ENCODE peak calls at places on chromosomes 7 and 10, in nine cellular contexts. U is GM23338; Z is astrocyte of the cerebellum; K is HCEC 1CT; N is EL; C is T1000; J is globus pallidus; A is activated CD4-positive, alpha-beta T cell treated with anti-CD3 and anti-CD28 coated beads, Interleukin-2, amount 50 U/mL, for 1 hour; H is GM13977. T is an unnamed sample.

GRCh38 chr7:137592232-137592896 is 248.8 kb upstream of the PTN start:
- DNase-seq in H (peak), U (peak), J (peak), K (peak), Z (peak), N (peak), A (no peak), C (peak), T (peak)

GRCh38 chr10:48343106-48343505 is 36.6 kb downstream of the MAPK8 start:
- DNase-seq in K (no peak), Z (no peak), N (peak), A (no peak), J (no peak), U (no peak), H (no peak), C (no peak), T (no peak)

GRCh38 chr10:63236113-63236935 is 103.2 kb downstream of the NRBF2 start:
- DNase-seq in Z (peak), C (peak), U (no peak), K (peak), H (peak), A (no peak), N (peak), J (no peak), T (no peak)

GRCh38 chr7:157272351-157273207 is 64.2 kb upstream of the DNAJB6 start:
- DNase-seq in J (no peak), A (no peak), C (no peak), H (peak), K (no peak), Z (no peak), N (no peak), U (no peak), T (peak)

GRCh38 chr10:62083868-62084267 is 182.4 kb downstream of the ARID5B start:
- DNase-seq in K (peak), Z (peak), U (no peak), A (no peak), N (peak), J (no peak), C (no peak), H (no peak), T (no peak)

GRCh38 chr7:96484091-96484490 is 162.2 kb upstream of the SLC25A13 start:
- DNase-seq in C (no peak), K (no peak), U (no peak), J (no peak), N (no peak), Z (no peak), H (no peak), A (no peak), T (no peak)

GRCh38 chr10:3935141-3935540 is 150.1 kb upstream of the KLF6 start:
- DNase-seq in H (peak), N (peak), U (no peak), J (no peak), A (peak), K (peak), Z (peak), C (no peak), T (no peak)

GRCh38 chr7:35498416-35498815 is 196.5 kb downstream of the HERPUD2 start:
- DNase-seq in U (no peak), K (no peak), A (no peak), Z (no peak), N (no peak), C (no peak), J (no peak), H (no peak), T (no peak)

GRCh38 chr7:1844336-1844955 is 174.4 kb downstream of the ELFN1 start:
- DNase-seq in Z (no peak), C (no peak), J (no peak), U (no peak), K (no peak), A (no peak), N (no peak), H (no peak), T (no peak)

GRCh38 chr10:98349508-98349922 is 65.5 kb downstream of the PYROXD2 start:
- DNase-seq in A (no peak), U (no peak), Z (peak), C (peak), N (peak), K (peak), J (no peak), H (peak), T (no peak)

GRCh38 chr10:112307631-112308502 is 24.7 kb downstream of the TECTB start:
- DNase-seq in Z (no peak), K (peak), C (no peak), A (peak), H (peak), N (peak), J (peak), U (peak), T (peak)

GRCh38 chr10:123377883-123378282 is 223.7 kb downstream of the BUB3 start:
- DNase-seq in K (no peak), A (no peak), C (no peak), Z (no peak), H (no peak), J (no peak), U (no peak), N (no peak), T (no peak)

GRCh38 chr10:94451883-94452519 is 49.7 kb downstream of the TBC1D12 start:
- DNase-seq in Z (no peak), N (no peak), C (no peak), J (no peak), K (no peak), A (no peak), U (no peak), H (no peak), T (no peak)